ENCODE peak calls at places on chromosomes 5 and 9, in seven cellular contexts. One of them, this sample, is unnamed.

GRCh38 chr9:111034573-111035539 is 3.4 kb downstream of the LPAR1 start:
- DNase-seq in Calu3: no peak
- DNase-seq in NCI-H1694: no peak
- DNase-seq in SJSA1: no peak
- DNase-seq in LoVo: no peak
- DNase-seq in stimulated activated naive CD8-positive, alpha-beta T cell treated with anti-CD3 and anti-CD28 coated beads, Interleukin-15, amount 100 ng/mL, for 72 hours: no peak
- DNase-seq in activated CD8-positive, alpha-beta T cell treated with anti-CD3 and anti-CD28 coated beads for 36 hours: no peak
- DNase-seq in this sample: no peak

GRCh38 chr5:98929982-98930355 is 1.2 kb upstream of the CHD1 start:
- DNase-seq in SJSA1: no peak
- DNase-seq in NCI-H1694: no peak
- DNase-seq in LoVo: no peak
- DNase-seq in Calu3: peak
- DNase-seq in activated CD8-positive, alpha-beta T cell treated with anti-CD3 and anti-CD28 coated beads for 36 hours: no peak
- DNase-seq in stimulated activated naive CD8-positive, alpha-beta T cell treated with anti-CD3 and anti-CD28 coated beads, Interleukin-15, amount 100 ng/mL, for 72 hours: no peak
- DNase-seq in this sample: no peak

GRCh38 chr9:37104183-37104889 is 16.0 kb upstream of the ZCCHC7 start:
- DNase-seq in NCI-H1694: no peak
- DNase-seq in Calu3: no peak
- DNase-seq in stimulated activated naive CD8-positive, alpha-beta T cell treated with anti-CD3 and anti-CD28 coated beads, Interleukin-15, amount 100 ng/mL, for 72 hours: no peak
- DNase-seq in SJSA1: no peak
- DNase-seq in activated CD8-positive, alpha-beta T cell treated with anti-CD3 and anti-CD28 coated beads for 36 hours: peak
- DNase-seq in LoVo: no peak
- DNase-seq in this sample: no peak

GRCh38 chr9:28762167-28762566 is 1188.9 kb upstream of the C9orf72 start:
- DNase-seq in NCI-H1694: no peak
- DNase-seq in LoVo: no peak
- DNase-seq in stimulated activated naive CD8-positive, alpha-beta T cell treated with anti-CD3 and anti-CD28 coated beads, Interleukin-15, amount 100 ng/mL, for 72 hours: no peak
- DNase-seq in SJSA1: no peak
- DNase-seq in activated CD8-positive, alpha-beta T cell treated with anti-CD3 and anti-CD28 coated beads for 36 hours: no peak
- DNase-seq in Calu3: no peak
- DNase-seq in this sample: no peak

GRCh38 chr9:20872340-20872977 is 159.0 kb downstream of the HACD4 start:
- DNase-seq in stimulated activated naive CD8-positive, alpha-beta T cell treated with anti-CD3 and anti-CD28 coated beads, Interleukin-15, amount 100 ng/mL, for 72 hours: no peak
- DNase-seq in SJSA1: no peak
- DNase-seq in NCI-H1694: no peak
- DNase-seq in Calu3: no peak
- DNase-seq in LoVo: no peak
- DNase-seq in activated CD8-positive, alpha-beta T cell treated with anti-CD3 and anti-CD28 coated beads for 36 hours: no peak
- DNase-seq in this sample: no peak

GRCh38 chr9:121734465-121734864 is 83.0 kb downstream of the DAB2IP start:
- DNase-seq in activated CD8-positive, alpha-beta T cell treated with anti-CD3 and anti-CD28 coated beads for 36 hours: no peak
- DNase-seq in SJSA1: no peak
- DNase-seq in LoVo: no peak
- DNase-seq in stimulated activated naive CD8-positive, alpha-beta T cell treated with anti-CD3 and anti-CD28 coated beads, Interleukin-15, amount 100 ng/mL, for 72 hours: no peak
- DNase-seq in NCI-H1694: no peak
- DNase-seq in Calu3: no peak
- DNase-seq in this sample: no peak

GRCh38 chr5:132426525-132427138 is 57.1 kb downstream of the SLC22A5 start:
- DNase-seq in NCI-H1694: no peak
- DNase-seq in SJSA1: peak
- DNase-seq in Calu3: peak
- DNase-seq in LoVo: peak
- DNase-seq in activated CD8-positive, alpha-beta T cell treated with anti-CD3 and anti-CD28 coated beads for 36 hours: peak
- DNase-seq in stimulated activated naive CD8-positive, alpha-beta T cell treated with anti-CD3 and anti-CD28 coated beads, Interleukin-15, amount 100 ng/mL, for 72 hours: peak
- DNase-seq in this sample: peak

GRCh38 chr5:87020099-87020934 is 247.4 kb upstream of the RASA1 start:
- DNase-seq in stimulated activated naive CD8-positive, alpha-beta T cell treated with anti-CD3 and anti-CD28 coated beads, Interleukin-15, amount 100 ng/mL, for 72 hours: peak
- DNase-seq in SJSA1: no peak
- DNase-seq in Calu3: peak
- DNase-seq in NCI-H1694: no peak
- DNase-seq in LoVo: no peak
- DNase-seq in activated CD8-positive, alpha-beta T cell treated with anti-CD3 and anti-CD28 coated beads for 36 hours: peak
- DNase-seq in this sample: peak

GRCh38 chr5:101418735-101419134 is 515.7 kb upstream of the ST8SIA4 start:
- DNase-seq in LoVo: no peak
- DNase-seq in stimulated activated naive CD8-positive, alpha-beta T cell treated with anti-CD3 and anti-CD28 coated beads, Interleukin-15, amount 100 ng/mL, for 72 hours: no peak
- DNase-seq in NCI-H1694: no peak
- DNase-seq in activated CD8-positive, alpha-beta T cell treated with anti-CD3 and anti-CD28 coated beads for 36 hours: no peak
- DNase-seq in SJSA1: no peak
- DNase-seq in Calu3: no peak
- DNase-seq in this sample: no peak

GRCh38 chr5:91118802-91119201 is 264.3 kb downstream of the ARRDC3 start:
- DNase-seq in NCI-H1694: no peak
- DNase-seq in LoVo: no peak
- DNase-seq in stimulated activated naive CD8-positive, alpha-beta T cell treated with anti-CD3 and anti-CD28 coated beads, Interleukin-15, amount 100 ng/mL, for 72 hours: no peak
- DNase-seq in SJSA1: no peak
- DNase-seq in Calu3: no peak
- DNase-seq in activated CD8-positive, alpha-beta T cell treated with anti-CD3 and anti-CD28 coated beads for 36 hours: no peak
- DNase-seq in this sample: no peak

GRCh38 chr9:121246821-121247511 is 21.0 kb upstream of the GSN start:
- DNase-seq in SJSA1: no peak
- DNase-seq in Calu3: no peak
- DNase-seq in NCI-H1694: no peak
- DNase-seq in activated CD8-positive, alpha-beta T cell treated with anti-CD3 and anti-CD28 coated beads for 36 hours: no peak
- DNase-seq in LoVo: no peak
- DNase-seq in stimulated activated naive CD8-positive, alpha-beta T cell treated with anti-CD3 and anti-CD28 coated beads, Interleukin-15, amount 100 ng/mL, for 72 hours: no peak
- DNase-seq in this sample: no peak

GRCh38 chr5:139908749-139909148 is 113.1 kb downstream of the PSD2 start:
- DNase-seq in Calu3: peak
- DNase-seq in activated CD8-positive, alpha-beta T cell treated with anti-CD3 and anti-CD28 coated beads for 36 hours: no peak
- DNase-seq in LoVo: no peak
- DNase-seq in stimulated activated naive CD8-positive, alpha-beta T cell treated with anti-CD3 and anti-CD28 coated beads, Interleukin-15, amount 100 ng/mL, for 72 hours: peak
- DNase-seq in NCI-H1694: no peak
- DNase-seq in SJSA1: no peak
- DNase-seq in this sample: no peak

GRCh38 chr5:130295235-130295634 is 391.0 kb downstream of the CHSY3 start:
- DNase-seq in Calu3: no peak
- DNase-seq in NCI-H1694: no peak
- DNase-seq in SJSA1: no peak
- DNase-seq in stimulated activated naive CD8-positive, alpha-beta T cell treated with anti-CD3 and anti-CD28 coated beads, Interleukin-15, amount 100 ng/mL, for 72 hours: no peak
- DNase-seq in LoVo: no peak
- DNase-seq in activated CD8-positive, alpha-beta T cell treated with anti-CD3 and anti-CD28 coated beads for 36 hours: no peak
- DNase-seq in this sample: no peak

GRCh38 chr5:64292611-64293215 is 127.1 kb downstream of the RNF180 start:
- DNase-seq in SJSA1: no peak
- DNase-seq in NCI-H1694: no peak
- DNase-seq in LoVo: no peak
- DNase-seq in Calu3: no peak
- DNase-seq in activated CD8-positive, alpha-beta T cell treated with anti-CD3 and anti-CD28 coated beads for 36 hours: no peak
- DNase-seq in stimulated activated naive CD8-positive, alpha-beta T cell treated with anti-CD3 and anti-CD28 coated beads, Interleukin-15, amount 100 ng/mL, for 72 hours: no peak
- DNase-seq in this sample: no peak

GRCh38 chr5:157038568-157039187 is 20.2 kb downstream of the HAVCR1 start:
- DNase-seq in stimulated activated naive CD8-positive, alpha-beta T cell treated with anti-CD3 and anti-CD28 coated beads, Interleukin-15, amount 100 ng/mL, for 72 hours: no peak
- DNase-seq in LoVo: no peak
- DNase-seq in Calu3: no peak
- DNase-seq in activated CD8-positive, alpha-beta T cell treated with anti-CD3 and anti-CD28 coated beads for 36 hours: no peak
- DNase-seq in SJSA1: no peak
- DNase-seq in NCI-H1694: no peak
- DNase-seq in this sample: no peak

GRCh38 chr5:172412724-172413260 is 41.5 kb downstream of the SH3PXD2B start:
- DNase-seq in SJSA1: peak
- DNase-seq in NCI-H1694: no peak
- DNase-seq in activated CD8-positive, alpha-beta T cell treated with anti-CD3 and anti-CD28 coated beads for 36 hours: peak
- DNase-seq in LoVo: no peak
- DNase-seq in Calu3: no peak
- DNase-seq in stimulated activated naive CD8-positive, alpha-beta T cell treated with anti-CD3 and anti-CD28 coated beads, Interleukin-15, amount 100 ng/mL, for 72 hours: peak
- DNase-seq in this sample: peak

GRCh38 chr5:141845371-141845821 is 32.8 kb downstream of the PCDH1 start:
- DNase-seq in stimulated activated naive CD8-positive, alpha-beta T cell treated with anti-CD3 and anti-CD28 coated beads, Interleukin-15, amount 100 ng/mL, for 72 hours: peak
- DNase-seq in SJSA1: no peak
- DNase-seq in activated CD8-positive, alpha-beta T cell treated with anti-CD3 and anti-CD28 coated beads for 36 hours: peak
- DNase-seq in NCI-H1694: peak
- DNase-seq in Calu3: no peak
- DNase-seq in LoVo: no peak
- DNase-seq in this sample: no peak

GRCh38 chr5:5752844-5753243 is 330.4 kb downstream of the ICE1 start:
- DNase-seq in activated CD8-positive, alpha-beta T cell treated with anti-CD3 and anti-CD28 coated beads for 36 hours: no peak
- DNase-seq in stimulated activated naive CD8-positive, alpha-beta T cell treated with anti-CD3 and anti-CD28 coated beads, Interleukin-15, amount 100 ng/mL, for 72 hours: no peak
- DNase-seq in LoVo: no peak
- DNase-seq in NCI-H1694: no peak
- DNase-seq in Calu3: no peak
- DNase-seq in SJSA1: no peak
- DNase-seq in this sample: no peak

This sample was measured in aorta.